ENCODE peak calls at places on chromosome 13, in seven cellular contexts. H is OCI-LY7, E is transverse colon, T is pancreas, D is AG09309, C is neuronal stem cell, B is GM23248. W is an unnamed sample.

GRCh38 chr13:22447132-22447886 is 733.5 kb upstream of the SGCG start:
- DNase-seq in H (no peak), E (no peak), T (no peak), D (no peak), C (no peak), B (no peak), W (no peak)

GRCh38 chr13:62747629-62748028 is 1332.0 kb upstream of the PCDH20 start:
- DNase-seq in H (no peak), E (no peak), T (no peak), D (no peak), C (no peak), B (peak), W (no peak)

GRCh38 chr13:44921931-44922758 is 67.1 kb downstream of the NUFIP1 start:
- DNase-seq in H (no peak), E (peak), T (no peak), D (peak), C (no peak), B (peak), W (peak)

GRCh38 chr13:40390290-40391008 is 276.0 kb downstream of the FOXO1 start:
- DNase-seq in H (peak), E (no peak), T (no peak), D (no peak), C (peak), B (no peak), W (no peak)

GRCh38 chr13:113970810-113971470 is 2.9 kb downstream of the C13orf46 start:
- DNase-seq in H (no peak), E (peak), T (peak), D (no peak), C (no peak), B (peak), W (no peak)

GRCh38 chr13:33611016-33611805 is 206.7 kb upstream of the RFC3 start:
- DNase-seq in H (no peak), E (peak), T (peak), D (no peak), C (peak), B (no peak), W (peak)

GRCh38 chr13:62357887-62358645 is 942.4 kb upstream of the PCDH20 start:
- DNase-seq in H (peak), E (no peak), T (no peak), D (no peak), C (peak), B (peak), W (peak)

GRCh38 chr13:47251771-47252170 is 354.9 kb upstream of the HTR2A start:
- DNase-seq in H (no peak), E (no peak), T (no peak), D (peak), C (no peak), B (peak), W (no peak)

GRCh38 chr13:107205318-107206112 is 637.6 kb upstream of the ARGLU1 start:
- DNase-seq in H (peak), E (peak), T (peak), D (no peak), C (peak), B (peak), W (no peak)

GRCh38 chr13:65292488-65292901 is 1937.6 kb downstream of the PCDH9 start:
- DNase-seq in H (no peak), E (no peak), T (no peak), D (peak), C (no peak), B (peak), W (peak)

GRCh38 chr13:63198076-63198475 is 1782.4 kb upstream of the PCDH20 start:
- DNase-seq in H (no peak), E (no peak), T (no peak), D (no peak), C (no peak), B (peak), W (peak)

GRCh38 chr13:72737033-72737432 is 9.3 kb downstream of the BORA start:
- DNase-seq in H (no peak), E (no peak), T (no peak), D (no peak), C (no peak), B (no peak), W (no peak)

GRCh38 chr13:32261567-32261966 is 53.6 kb downstream of the ZAR1L start:
- DNase-seq in H (no peak), E (peak), T (no peak), D (peak), C (no peak), B (peak), W (peak)

GRCh38 chr13:31835932-31836331 is 96.6 kb downstream of the RXFP2 start:
- DNase-seq in H (no peak), E (no peak), T (no peak), D (peak), C (no peak), B (peak), W (peak)

GRCh38 chr13:71625183-71625582 is 241.8 kb downstream of the DACH1 start:
- DNase-seq in H (no peak), E (no peak), T (no peak), D (no peak), C (no peak), B (no peak), W (no peak)

GRCh38 chr13:20182231-20182846 is 10.4 kb downstream of the GJB2 start:
- DNase-seq in H (peak), E (no peak), T (no peak), D (peak), C (peak), B (peak), W (peak)

GRCh38 chr13:41356788-41357187 is 45.7 kb downstream of the NAA16 start:
- DNase-seq in H (no peak), E (no peak), T (no peak), D (no peak), C (no peak), B (no peak), W (no peak)

GRCh38 chr13:29934531-29935308 is 84.3 kb upstream of the UBL3 start:
- DNase-seq in H (no peak), E (no peak), T (no peak), D (no peak), C (no peak), B (peak), W (no peak)

GRCh38 chr13:113641426-113641825 is 16.6 kb downstream of the ATP4B start:
- DNase-seq in H (no peak), E (peak), T (no peak), D (no peak), C (no peak), B (no peak), W (no peak)

GRCh38 chr13:40375522-40376171 is 290.8 kb downstream of the FOXO1 start:
- DNase-seq in H (no peak), E (no peak), T (no peak), D (no peak), C (no peak), B (peak), W (no peak)

GRCh38 chr13:78317030-78317429 is 286.3 kb downstream of the POU4F1 start:
- DNase-seq in H (no peak), E (no peak), T (no peak), D (no peak), C (peak), B (peak), W (no peak)

GRCh38 chr13:46571941-46572340 is 19.0 kb downstream of the LRCH1 start:
- DNase-seq in H (no peak), E (no peak), T (no peak), D (no peak), C (no peak), B (no peak), W (no peak)

GRCh38 chr13:73216381-73216831 is 157.6 kb downstream of the KLF5 start:
- DNase-seq in H (no peak), E (no peak), T (no peak), D (peak), C (no peak), B (peak), W (no peak)

GRCh38 chr13:40595693-40596092 is 70.7 kb downstream of the FOXO1 start:
- DNase-seq in H (no peak), E (no peak), T (no peak), D (peak), C (no peak), B (peak), W (no peak)

GRCh38 chr13:41547253-41548000 is 90.1 kb downstream of the RGCC start:
- DNase-seq in H (no peak), E (no peak), T (no peak), D (peak), C (no peak), B (peak), W (no peak)

GRCh38 chr13:43799191-43799590 is 12.4 kb upstream of the ENOX1 start:
- DNase-seq in H (no peak), E (no peak), T (no peak), D (no peak), C (no peak), B (no peak), W (no peak)

GRCh38 chr13:100694722-100695644 is 20.4 kb upstream of the TMTC4 start:
- DNase-seq in H (no peak), E (peak), T (peak), D (no peak), C (peak), B (peak), W (peak)

GRCh38 chr13:51821666-51822065 is 17.7 kb upstream of the DHRS12 start:
- DNase-seq in H (peak), E (no peak), T (no peak), D (no peak), C (no peak), B (no peak), W (no peak)

DNA sequence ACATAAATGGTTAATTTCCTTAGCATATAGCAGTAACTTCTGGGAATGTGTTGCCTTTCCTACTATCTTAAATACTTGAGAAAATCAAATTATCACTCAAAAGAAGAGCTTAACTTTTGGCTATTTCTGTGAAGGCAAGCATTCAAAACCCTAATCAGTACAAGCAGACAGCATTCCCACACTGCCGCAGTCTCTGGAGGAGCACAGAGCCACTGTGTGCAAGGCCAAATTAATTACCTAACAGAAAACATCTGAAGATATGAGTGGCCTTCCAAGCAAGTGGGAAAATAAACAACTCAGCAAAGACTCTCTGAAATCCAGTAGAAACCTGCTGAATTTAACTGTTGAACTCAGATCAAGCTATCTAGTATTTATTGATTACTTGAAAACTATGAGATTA is 68.2 kb downstream of the COL4A1 start:
- DNase-seq in H (no peak), E (no peak), T (no peak), D (no peak), C (no peak), B (peak), W (no peak)
- H3K4me3 ChIP-seq in H (no peak), E (no peak), T (no peak), D (no peak), C (no peak), B (no peak), W (no peak)

DNA sequence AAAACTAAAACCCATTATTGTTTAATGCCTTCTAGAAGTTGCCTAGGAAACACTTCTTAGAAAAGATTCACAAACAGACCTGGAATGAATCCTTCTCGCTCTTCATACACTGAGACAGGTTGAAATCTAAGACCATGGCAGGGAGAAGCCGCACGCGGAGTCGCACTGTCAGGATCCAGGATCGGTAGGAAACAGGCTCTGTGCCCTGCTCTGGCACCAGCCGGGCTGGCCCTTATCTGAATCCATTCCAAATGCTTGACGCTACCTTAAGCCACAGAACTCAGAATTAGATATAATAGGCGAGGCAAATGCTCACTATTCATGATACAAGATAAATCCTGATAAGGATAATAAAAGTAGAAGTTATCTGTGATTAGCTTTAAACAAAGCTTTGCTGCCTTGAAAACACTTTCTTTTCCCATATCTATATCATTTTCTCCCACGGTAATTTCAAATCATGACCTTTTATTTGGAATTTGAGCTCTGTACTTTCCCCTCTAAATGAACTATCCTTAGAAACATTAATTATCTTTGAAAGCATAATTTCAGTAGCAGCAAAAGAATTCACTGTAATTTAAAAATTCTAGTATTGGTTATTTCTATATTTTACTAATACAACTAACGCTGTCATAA is 385.6 kb downstream of the IRS2 start:
- DNase-seq in H (no peak), E (no peak), T (no peak), D (no peak), C (no peak), B (no peak), W (no peak)
- H3K4me3 ChIP-seq in H (no peak), E (no peak), T (no peak), D (no peak), C (no peak), B (no peak), W (no peak)

GRCh38 chr13:75197803-75198202 is 284.2 kb downstream of the TBC1D4 start:
- DNase-seq in H (no peak), E (no peak), T (no peak), D (no peak), C (no peak), B (no peak), W (no peak)

DNA sequence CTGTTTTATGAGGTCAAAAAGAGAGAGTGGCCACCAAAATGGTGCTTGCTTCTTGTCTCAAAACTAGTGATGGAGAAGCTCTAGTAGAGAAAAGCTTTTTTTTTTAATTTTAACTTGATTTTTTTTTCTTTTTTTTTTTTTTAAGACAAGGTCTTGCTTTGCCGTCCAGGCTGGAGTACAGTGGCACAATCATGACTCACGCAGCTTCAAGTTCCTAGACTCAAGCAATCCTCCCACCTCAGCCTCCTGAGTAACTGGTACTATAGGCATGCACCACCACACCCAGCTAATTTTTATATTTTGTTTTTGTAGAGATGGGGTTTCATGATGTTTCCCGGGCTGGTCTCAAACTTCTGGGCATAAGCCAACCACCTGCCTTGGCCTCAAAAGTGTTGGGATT is 279.0 kb downstream of the TBC1D4 start:
- DNase-seq in H (no peak), E (no peak), T (no peak), D (no peak), C (no peak), B (peak), W (no peak)
- H3K4me3 ChIP-seq in H (no peak), E (no peak), T (no peak), D (no peak), C (no peak), B (no peak), W (no peak)

GRCh38 chr13:110407531-110407930 is 100.4 kb downstream of the COL4A2 start:
- DNase-seq in H (no peak), E (no peak), T (no peak), D (no peak), C (no peak), B (no peak), W (no peak)
- H3K4me3 ChIP-seq in H (no peak), E (no peak), T (no peak), D (no peak), C (no peak), B (no peak), W (no peak)

DNA sequence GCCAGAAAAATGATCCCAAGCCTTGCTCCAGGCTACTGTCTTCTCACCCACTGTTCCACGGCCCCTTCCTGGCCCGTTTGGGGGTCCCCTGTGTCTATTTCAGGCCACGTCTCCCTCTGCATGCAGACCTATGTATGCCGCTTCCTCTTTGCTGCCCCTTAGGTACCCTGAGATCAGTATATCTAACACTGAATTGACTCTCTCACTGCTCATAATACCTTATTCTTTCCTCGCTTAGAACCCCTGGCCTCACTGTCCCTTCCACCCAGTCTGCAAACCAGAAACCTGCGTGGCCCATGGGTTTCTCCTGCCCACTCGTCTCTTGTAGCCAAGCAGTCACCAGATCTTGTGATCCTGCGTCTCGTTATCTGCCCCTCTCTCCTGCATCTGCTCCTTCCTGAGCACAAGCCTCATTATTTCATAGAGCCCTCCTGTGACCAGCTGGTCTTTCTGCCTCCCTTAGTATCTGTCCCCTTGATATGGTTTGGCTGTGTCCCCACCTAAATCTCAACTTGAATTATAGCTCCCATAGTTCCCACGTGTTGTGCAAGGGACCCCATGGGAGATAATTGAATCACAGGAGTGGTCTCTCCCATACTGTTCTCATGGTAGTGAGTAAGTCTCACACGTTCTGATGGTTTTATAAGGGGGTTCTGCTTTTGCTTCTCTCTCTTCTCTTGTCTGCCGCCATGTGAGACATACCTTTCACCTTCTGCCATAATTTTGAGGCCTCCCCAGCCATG is 109.0 kb upstream of the RNF113B start:
- DNase-seq in H (no peak), E (no peak), T (no peak), D (no peak), C (no peak), B (no peak), W (no peak)
- H3K4me3 ChIP-seq in H (no peak), E (no peak), T (no peak), D (no peak), C (no peak), B (no peak), W (no peak)

DNA sequence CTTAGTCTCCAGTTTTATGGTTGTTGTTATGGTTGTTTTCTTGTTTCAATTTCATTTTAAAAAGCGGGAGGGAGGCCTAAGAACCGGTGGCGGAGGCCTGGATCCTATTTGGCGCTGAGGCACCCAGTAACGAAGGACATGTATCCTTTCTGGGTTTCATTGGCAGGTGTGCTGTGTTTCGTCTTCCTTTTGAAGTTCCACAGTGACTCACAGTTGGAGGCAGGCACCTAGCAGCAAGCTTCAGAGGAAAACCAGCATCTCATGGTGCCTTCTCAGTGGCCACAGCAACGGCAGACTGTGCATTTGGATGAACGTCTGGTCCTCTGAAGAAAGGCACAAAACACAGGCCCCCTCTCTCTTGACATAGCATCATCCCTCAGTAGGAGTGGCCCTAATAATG is 697.2 kb downstream of the EFNB2 start:
- DNase-seq in H (no peak), E (no peak), T (no peak), D (no peak), C (no peak), B (no peak), W (no peak)
- H3K4me3 ChIP-seq in H (no peak), E (no peak), T (no peak), D (no peak), C (no peak), B (no peak), W (no peak)

W was measured in skeletal muscle cell.